ENCODE peak calls at places on chromosomes 7 and 10, in five cellular contexts. U is tibial nerve, T is uterus, H is spleen, A is A549. C is an unnamed sample. For H3K4me1, the result is how much of the 10 kb centered on the place peaks cover.

GRCh38 chr10:287029-287428 is 151.8 kb downstream of the ZMYND11 start:
- DNase-seq in U (no peak), T (no peak), H (no peak), A (no peak), C (peak)

GRCh38 chr7:2082357-2083038 is 150.2 kb downstream of the MAD1L1 start:
- DNase-seq in U (no peak), T (peak), H (no peak), A (no peak), C (peak)

GRCh38 chr10:119567978-119568377 is 25.5 kb upstream of the RGS10 start:
- DNase-seq in U (no peak), T (no peak), H (no peak), A (no peak), C (no peak)

GRCh38 chr10:104345512-104345911 is 7.2 kb upstream of the ITPRIP start:
- DNase-seq in U (no peak), T (no peak), H (no peak), A (no peak), C (no peak)

GRCh38 chr7:30084195-30084594 is 50.6 kb upstream of the MTURN start:
- DNase-seq in U (no peak), T (no peak), H (no peak), A (no peak), C (no peak)

GRCh38 chr7:87188930-87189329 is 30.6 kb downstream of the TMEM243 start:
- DNase-seq in U (no peak), T (no peak), H (no peak), A (no peak), C (no peak)

GRCh38 chr10:31650010-31650409 is 278.6 kb downstream of the ARHGAP12 start:
- DNase-seq in U (peak), T (peak), H (no peak), A (no peak), C (peak)

GRCh38 chr10:119412244-119412750 is 130.2 kb downstream of the RGS10 start:
- DNase-seq in U (peak), T (peak), H (peak), A (no peak), C (peak)

GRCh38 chr7:116632349-116632748 is 39.6 kb upstream of the MET start:
- DNase-seq in U (no peak), T (no peak), H (no peak), A (no peak), C (peak)

GRCh38 chr10:47370015-47370767 is 13.9 kb downstream of the ZNF488 start:
- DNase-seq in U (no peak), T (no peak), H (peak), A (no peak), C (no peak)

GRCh38 chr10:119489572-119490326 is 52.8 kb downstream of the RGS10 start:
- DNase-seq in U (no peak), T (peak), H (peak), A (peak), C (no peak)

GRCh38 chr7:100602889-100603696 is 930 bp downstream of the PCOLCE start:
- DNase-seq in U (peak), T (peak), H (no peak), A (no peak), C (peak)

GRCh38 chr10:34648507-34648906 is 166.6 kb downstream of the PARD3 start:
- DNase-seq in U (no peak), T (no peak), H (no peak), A (no peak), C (no peak)

GRCh38 chr10:61110188-61110844 is 166.3 kb upstream of the RHOBTB1 start:
- DNase-seq in U (no peak), T (no peak), H (no peak), A (no peak), C (peak)

GRCh38 chr7:16028651-16029050 is 342.2 kb upstream of the MEOX2 start:
- DNase-seq in U (no peak), T (no peak), H (no peak), A (no peak), C (peak)

GRCh38 chr10:83012866-83013265 is 1126.4 kb upstream of the GHITM start:
- DNase-seq in U (no peak), T (no peak), H (no peak), A (no peak), C (no peak)

GRCh38 chr10:51895209-51895608 is 195.8 kb upstream of the CSTF2T start:
- DNase-seq in U (peak), T (peak), H (no peak), A (no peak), C (peak)

GRCh38 chr7:44667190-44667589 is 60.8 kb downstream of the OGDH start:
- DNase-seq in U (no peak), T (no peak), H (no peak), A (no peak), C (no peak)

GRCh38 chr7:2876031-2876862 is 32.1 kb upstream of the GNA12 start:
- DNase-seq in U (no peak), T (no peak), H (no peak), A (no peak), C (peak)

GRCh38 chr10:95400789-95401188 is 110.0 kb upstream of the PDLIM1 start:
- DNase-seq in U (no peak), T (no peak), H (no peak), A (no peak), C (no peak)

GRCh38 chr7:83415840-83416239 is 233.1 kb downstream of the SEMA3E start:
- DNase-seq in U (no peak), T (no peak), H (no peak), A (no peak), C (no peak)

GRCh38 chr10:30093303-30093967 is 34.0 kb upstream of the JCAD start:
- DNase-seq in U (no peak), T (no peak), H (no peak), A (no peak), C (no peak)

GRCh38 chr7:52285689-52286088 is 749.7 kb upstream of the POM121L12 start:
- DNase-seq in U (no peak), T (no peak), H (no peak), A (no peak), C (no peak)

GRCh38 chr7:2500701-2501100 is 18.9 kb upstream of the LFNG start:
- DNase-seq in U (no peak), T (no peak), H (no peak), A (no peak), C (no peak)

GRCh38 chr10:62175256-62175655 is 93.4 kb downstream of the RTKN2 start:
- DNase-seq in U (no peak), T (no peak), H (no peak), A (no peak), C (no peak)

GRCh38 chr10:24820616-24821015 is 96.9 kb upstream of the ARHGAP21 start:
- DNase-seq in U (no peak), T (no peak), H (no peak), A (no peak), C (no peak)

GRCh38 chr10:45425628-45426563 is 51.9 kb downstream of the ALOX5 start:
- DNase-seq in U (no peak), T (no peak), H (peak), A (peak), C (no peak)

GRCh38 chr10:50936335-50936734 is 50.9 kb upstream of the A1CF start:
- DNase-seq in U (no peak), T (no peak), H (no peak), A (no peak), C (no peak)

DNA sequence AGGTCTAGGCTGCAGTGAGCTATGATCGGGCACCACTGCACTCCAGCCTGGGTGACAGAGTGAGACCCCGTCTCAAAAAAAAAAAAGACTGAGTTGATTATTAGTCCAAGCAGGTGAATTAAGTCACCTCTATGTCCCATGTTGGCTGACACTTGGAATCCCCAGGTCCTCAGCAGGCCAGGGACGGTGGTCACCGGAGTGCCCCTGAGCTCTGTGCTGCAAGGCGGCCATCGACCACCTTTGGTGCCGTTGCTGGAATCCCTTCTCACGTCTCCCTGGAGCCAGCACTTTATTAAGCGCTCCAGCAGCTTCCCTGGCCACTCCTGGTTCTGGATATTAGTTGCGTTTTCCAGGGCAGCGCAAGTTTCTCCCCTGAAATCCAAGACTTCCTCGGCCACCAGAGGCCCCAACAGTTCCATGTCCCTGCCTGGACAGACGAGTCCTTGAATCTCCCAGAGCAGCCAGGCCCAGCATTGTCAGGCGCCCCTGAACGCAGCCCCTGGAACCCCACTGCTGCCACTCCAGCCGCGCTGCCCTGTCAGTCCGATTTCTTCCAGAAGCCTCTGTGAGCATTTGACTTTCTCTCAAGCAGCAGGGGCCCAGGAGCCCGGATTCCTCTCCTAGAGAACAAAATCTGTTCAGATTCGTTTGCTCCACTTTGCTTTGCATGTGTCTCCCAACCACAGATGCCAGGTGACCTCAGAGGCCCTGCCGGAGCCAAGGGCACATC is 38.4 kb upstream of the FOXL3 start:
- DNase-seq in U (no peak), T (no peak), H (no peak), A (no peak), C (no peak)
- H3K4me1 ChIP-seq in U (under half), T (under half), H (under half), A (under half), C (under half)

GRCh38 chr7:156640257-156640948 is at the start of gene RNF32:
- DNase-seq in U (peak), T (peak), H (peak), A (peak), C (peak)
- TF ChIP-seq POLR2A in U (peak), T (no peak), H (no peak), A (peak), C (peak)

GRCh38 chr7:98248156-98248555 is 3.9 kb downstream of the TECPR1 start:
- DNase-seq in U (no peak), T (no peak), H (no peak), A (no peak), C (no peak)
- H3K4me1 ChIP-seq in U (under half), T (under half), H (half or more), A (under half), C (under half)

GRCh38 chr10:3785251-3785848 is 341 bp upstream of the KLF6 start:
- DNase-seq in U (peak), T (peak), H (peak), A (peak), C (peak)
- TF ChIP-seq POLR2A in U (peak), T (peak), H (peak), A (peak), C (peak)

GRCh38 chr10:124721295-124722052 is 22.7 kb downstream of the FAM53B start:
- DNase-seq in U (no peak), T (no peak), H (peak), A (no peak), C (no peak)

GRCh38 chr10:124717911-124718734 is 26.1 kb downstream of the FAM53B start:
- DNase-seq in U (no peak), T (no peak), H (peak), A (no peak), C (no peak)

GRCh38 chr10:124717358-124717757 is 26.8 kb downstream of the FAM53B start:
- DNase-seq in U (no peak), T (no peak), H (peak), A (no peak), C (no peak)

GRCh38 chr10:124722812-124723783 is 21.1 kb downstream of the FAM53B start:
- DNase-seq in U (no peak), T (no peak), H (peak), A (no peak), C (no peak)

GRCh38 chr10:124719213-124719851 is 24.8 kb downstream of the FAM53B start:
- DNase-seq in U (no peak), T (no peak), H (peak), A (no peak), C (peak)
- H3K4me1 ChIP-seq in U (half or more), T (under half), H (half or more), A (under half), C (under half)

GRCh38 chr10:32957341-32958084 is 517 bp downstream of the ITGB1 start:
- DNase-seq in U (peak), T (peak), H (peak), A (no peak), C (no peak)
- TF ChIP-seq POLR2A in U (no peak), T (no peak), H (no peak), A (no peak), C (peak)